ENCODE peak calls at places on chromosomes 16 and 17, in eight cellular contexts. O is left colon; D is adrenal gland; V is non-pigmented ciliary epithelial cell; M is sciatic nerve; S is Calu3; J is T-cell; K is activated T-helper 1 cell treated with anti-CD3 and anti-CD28 coated beads, Interleukin-2, amount 50 U/mL, for 16 hours. Q is an unnamed sample.

GRCh38 chr17:68468334-68468733 is 11.0 kb upstream of the WIPI1 start:
- DNase-seq in O (no peak), D (no peak), V (no peak), M (no peak), S (no peak), J (no peak), K (no peak), Q (no peak)

GRCh38 chr16:9286930-9287329 is 195.5 kb downstream of the HAPSTR1 start:
- DNase-seq in O (peak; percentile 81), D (no peak), V (no peak), M (no peak), S (no peak), J (no peak), K (no peak), Q (no peak)

GRCh38 chr16:12613131-12613991 is 190.3 kb downstream of the CPPED1 start:
- DNase-seq in O (no peak), D (no peak), V (no peak), M (no peak), S (peak; percentile 76), J (no peak), K (no peak), Q (peak; percentile 50)

GRCh38 chr17:72931163-72931562 is 161.3 kb downstream of the SLC39A11 start:
- DNase-seq in O (no peak), D (no peak), V (no peak), M (no peak), S (no peak), J (no peak), K (no peak), Q (peak; percentile 3)

GRCh38 chr17:50064253-50064991 is 8.5 kb downstream of the ITGA3 start:
- DNase-seq in O (no peak), D (peak; percentile 78), V (peak; percentile 87), M (no peak), S (peak; percentile 91), J (no peak), K (no peak), Q (no peak)

GRCh38 chr16:68003031-68003430 is 3.7 kb upstream of the DPEP2 start:
- DNase-seq in O (no peak), D (no peak), V (no peak), M (no peak), S (no peak), J (no peak), K (no peak), Q (no peak)

GRCh38 chr17:57938061-57938502 is 17.1 kb downstream of the CUEDC1 start:
- DNase-seq in O (peak; percentile 49), D (no peak), V (no peak), M (no peak), S (no peak), J (no peak), K (no peak), Q (no peak)

GRCh38 chr17:9239260-9239820 is 218.0 kb downstream of the NTN1 start:
- DNase-seq in O (peak; percentile 51), D (no peak), V (no peak), M (no peak), S (no peak), J (peak; percentile 7), K (no peak), Q (peak; percentile 32)

GRCh38 chr17:60900688-60901087 is 223.0 kb downstream of the BCAS3 start:
- DNase-seq in O (no peak), D (no peak), V (no peak), M (no peak), S (no peak), J (no peak), K (no peak), Q (no peak)

GRCh38 chr17:42873321-42873720 is 22.3 kb downstream of the AOC3 start:
- DNase-seq in O (no peak), D (no peak), V (no peak), M (no peak), S (no peak), J (no peak), K (no peak), Q (no peak)

GRCh38 chr17:39113871-39114270 is 37.6 kb downstream of the PLXDC1 start:
- DNase-seq in O (no peak), D (no peak), V (no peak), M (no peak), S (no peak), J (no peak), K (no peak), Q (no peak)

GRCh38 chr17:44004077-44004760 is at the start of gene NAGS:
- DNase-seq in O (peak; percentile 45), D (peak; percentile 20), V (no peak), M (no peak), S (peak; percentile 27), J (no peak), K (no peak), Q (no peak)

GRCh38 chr16:85162478-85163277 is 50.4 kb upstream of the CIBAR2 start:
- DNase-seq in O (no peak), D (peak; percentile 75), V (no peak), M (no peak), S (no peak), J (no peak), K (no peak), Q (no peak)

GRCh38 chr16:318628-319027 is 33.9 kb downstream of the AXIN1 start:
- DNase-seq in O (no peak), D (no peak), V (no peak), M (no peak), S (peak; percentile 29), J (no peak), K (no peak), Q (no peak)

Q was measured in activated naive CD8-positive, alpha-beta T cell treated with anti-CD3 and anti-CD28 coated beads, Interleukin-2, amount 50 U/mL, for 24 hours.